ENCODE peak calls at places on chromosomes 1 and 21, in six cellular contexts. P is HuH-7.5, W is AG09319, H is endothelial cell, N is hypothalamus, Z is left ventricle myocardium inferior. U is an unnamed sample.

GRCh38 chr1:202255343-202255742 is 61.7 kb downstream of the LGR6 start:
- DNase-seq in H (no peak), Z (no peak), P (no peak), W (no peak), N (no peak), U (no peak)

GRCh38 chr1:1173793-1174415 is at the start of gene TTLL10:
- DNase-seq in Z (peak; percentile 13), N (no peak), W (no peak), P (no peak), H (peak; percentile 6), U (no peak)

GRCh38 chr21:45450741-45451740 is 46.1 kb downstream of the COL18A1 start:
- DNase-seq in W (no peak), H (no peak), N (no peak), P (no peak), Z (peak; percentile 9), U (no peak)

GRCh38 chr1:199857103-199857502 is 170.4 kb upstream of the NR5A2 start:
- DNase-seq in Z (no peak), H (no peak), P (no peak), N (no peak), W (no peak), U (peak; percentile 88)

GRCh38 chr1:178513278-178513983 is 522 bp downstream of the TEX35 start:
- DNase-seq in W (peak; percentile 46), N (no peak), H (no peak), Z (peak; percentile 49), P (no peak), U (no peak)

GRCh38 chr1:15764269-15764764 is 5.7 kb downstream of the FBLIM1 start:
- DNase-seq in P (no peak), W (no peak), H (no peak), N (no peak), Z (no peak), U (no peak)

GRCh38 chr1:110245876-110246620 is 35.9 kb downstream of the KCNC4 start:
- DNase-seq in W (no peak), Z (no peak), H (no peak), N (no peak), P (no peak), U (no peak)

GRCh38 chr1:5704785-5705514 is 287.3 kb downstream of the NPHP4 start:
- DNase-seq in N (no peak), Z (no peak), H (no peak), W (no peak), P (no peak), U (no peak)

GRCh38 chr1:208078752-208079151 is 165.4 kb downstream of the PLXNA2 start:
- DNase-seq in Z (no peak), P (no peak), W (no peak), H (no peak), N (no peak), U (no peak)

GRCh38 chr21:14943636-14944035 is 121.2 kb downstream of the NRIP1 start:
- DNase-seq in H (no peak), P (no peak), N (no peak), Z (no peak), W (no peak), U (no peak)

GRCh38 chr1:163824006-163824405 is 502.3 kb downstream of the NUF2 start:
- DNase-seq in W (peak; percentile 83), H (no peak), P (no peak), Z (peak; percentile 54), N (no peak), U (no peak)

GRCh38 chr1:53410100-53410541 is 49.1 kb upstream of the DMRTB1 start:
- DNase-seq in Z (no peak), W (no peak), N (no peak), P (no peak), H (no peak), U (no peak)

GRCh38 chr1:94616503-94616902 is 74.9 kb upstream of the F3 start:
- DNase-seq in Z (no peak), P (no peak), W (no peak), H (no peak), N (no peak), U (no peak)

GRCh38 chr1:56137829-56138505 is 441.4 kb downstream of the PLPP3 start:
- DNase-seq in W (no peak), P (no peak), Z (no peak), H (no peak), N (no peak), U (peak; percentile 58)

GRCh38 chr1:180486092-180486491 is 16.3 kb downstream of the ACBD6 start:
- DNase-seq in N (no peak), W (no peak), H (no peak), Z (no peak), P (no peak), U (no peak)

GRCh38 chr1:1359316-1359667 is 937 bp upstream of the MXRA8 start:
- DNase-seq in W (peak; percentile 74), N (no peak), Z (peak; percentile 35), P (no peak), H (no peak), U (no peak)

GRCh38 chr1:230189276-230190183 is 122.5 kb downstream of the GALNT2 start:
- DNase-seq in H (no peak), N (no peak), Z (no peak), P (no peak), W (no peak), U (no peak)

GRCh38 chr1:32028746-32029145 is 15.1 kb downstream of the KHDRBS1 start:
- DNase-seq in H (no peak), W (no peak), N (no peak), P (no peak), Z (no peak), U (no peak)

GRCh38 chr1:34163792-34164509 is 1.1 kb downstream of the CSMD2 start:
- DNase-seq in W (no peak), N (peak; percentile 12), Z (no peak), P (no peak), H (peak; percentile 35), U (no peak)

GRCh38 chr1:96524100-96524499 is 197.5 kb upstream of the PTBP2 start:
- DNase-seq in W (no peak), P (no peak), H (no peak), Z (no peak), N (no peak), U (no peak)

GRCh38 chr1:168266644-168267186 is 14.0 kb upstream of the TBX19 start:
- DNase-seq in N (no peak), P (no peak), Z (no peak), W (no peak), H (no peak), U (peak; percentile 13)

GRCh38 chr1:203572134-203572625 is 54.5 kb upstream of the ATP2B4 start:
- DNase-seq in W (no peak), H (peak; percentile 53), P (no peak), N (no peak), Z (no peak), U (no peak)

GRCh38 chr1:9996624-9997582 is at the start of gene RBP7:
- DNase-seq in P (peak; percentile 49), Z (peak; percentile 36), N (no peak), H (peak; percentile 25), W (no peak), U (no peak)

GRCh38 chr21:21196087-21196486 is 197.9 kb downstream of the NCAM2 start:
- DNase-seq in Z (no peak), N (no peak), W (no peak), H (no peak), P (no peak), U (no peak)

GRCh38 chr1:214700381-214700780 is 97.4 kb downstream of the CENPF start:
- DNase-seq in N (no peak), Z (no peak), W (no peak), P (no peak), H (no peak), U (no peak)

GRCh38 chr1:58885998-58886397 is 102.2 kb upstream of the JUN start:
- DNase-seq in W (no peak), H (no peak), Z (peak; percentile 45), P (no peak), N (peak; percentile 18), U (no peak)

GRCh38 chr1:79215311-79215710 is 208.8 kb upstream of the ADGRL4 start:
- DNase-seq in W (no peak), H (no peak), P (no peak), N (no peak), Z (no peak), U (no peak)

GRCh38 chr1:170530972-170531757 is 801 bp upstream of the GORAB start:
- DNase-seq in Z (no peak), H (no peak), N (no peak), W (no peak), P (no peak), U (no peak)

GRCh38 chr1:174815036-174815435 is 184.7 kb upstream of the CACYBP start:
- DNase-seq in N (no peak), P (no peak), W (no peak), H (no peak), Z (no peak), U (no peak)

GRCh38 chr1:47679826-47680225 is 242.0 kb downstream of the FOXD2 start:
- DNase-seq in P (no peak), H (no peak), W (no peak), N (no peak), Z (no peak), U (no peak)

GRCh38 chr1:169779150-169779549 is 15.6 kb downstream of the METTL18 start:
- DNase-seq in W (no peak), H (no peak), Z (no peak), P (no peak), N (no peak), U (no peak)

GRCh38 chr21:15986277-15986676 is 256.5 kb downstream of the USP25 start:
- DNase-seq in Z (no peak), N (no peak), H (no peak), W (no peak), P (no peak), U (no peak)

GRCh38 chr1:185559684-185560310 is 174.4 kb upstream of the HMCN1 start:
- DNase-seq in P (peak; percentile 11), W (peak; percentile 14), Z (peak; percentile 28), H (peak; percentile 25), N (peak; percentile 1), U (peak; percentile 58)